ENCODE peak calls at places on chromosomes 3 and 15, in ten cellular contexts. Q, M, F, E, U, C, Z, Y, O and H are unnamed samples.

GRCh38 chr3:111904376-111905241 is 45.5 kb downstream of the PHLDB2 start:
- DNase-seq in Q (peak), M (no peak), F (no peak), E (no peak), U (peak), C (peak), Z (no peak), Y (no peak), O (no peak), H (no peak)

GRCh38 chr3:113747719-113748046 is 848 bp downstream of the ATP6V1A start:
- DNase-seq in Q (no peak), M (no peak), F (no peak), E (peak), U (no peak), C (peak), Z (no peak), Y (no peak), O (no peak), H (no peak)

GRCh38 chr15:70245932-70246622 is 148.4 kb upstream of the TLE3 start:
- DNase-seq in Q (peak), M (no peak), F (no peak), E (peak), U (peak), C (peak), Z (peak), Y (no peak), O (no peak), H (no peak)

GRCh38 chr3:39528844-39529243 is 61.4 kb downstream of the MOBP start:
- DNase-seq in Q (no peak), M (no peak), F (no peak), E (no peak), U (no peak), C (no peak), Z (no peak), Y (no peak), O (no peak), H (no peak)

GRCh38 chr3:120438971-120439370 is 11.8 kb downstream of the FSTL1 start:
- DNase-seq in Q (peak), M (no peak), F (no peak), E (no peak), U (peak), C (peak), Z (no peak), Y (no peak), O (no peak), H (peak)

GRCh38 chr3:143716731-143717130 is 131.5 kb downstream of the SLC9A9 start:
- DNase-seq in Q (no peak), M (no peak), F (no peak), E (no peak), U (no peak), C (peak), Z (no peak), Y (no peak), O (no peak), H (no peak)

GRCh38 chr3:112395166-112395894 is 62.4 kb downstream of the CD200 start:
- DNase-seq in Q (no peak), M (no peak), F (no peak), E (no peak), U (no peak), C (no peak), Z (no peak), Y (no peak), O (no peak), H (no peak)

GRCh38 chr3:61634678-61635077 is 73.3 kb downstream of the PTPRG start:
- DNase-seq in Q (peak), M (no peak), F (no peak), E (no peak), U (peak), C (no peak), Z (no peak), Y (no peak), O (no peak), H (no peak)

GRCh38 chr15:65829150-65829764 is 37.2 kb upstream of the DENND4A start:
- DNase-seq in Q (peak), M (no peak), F (no peak), E (peak), U (peak), C (peak), Z (no peak), Y (no peak), O (no peak), H (peak)

GRCh38 chr15:98268163-98268562 is 307.7 kb downstream of the ARRDC4 start:
- DNase-seq in Q (no peak), M (no peak), F (no peak), E (no peak), U (no peak), C (no peak), Z (no peak), Y (no peak), O (no peak), H (no peak)

GRCh38 chr15:98277602-98278001 is 317.1 kb downstream of the ARRDC4 start:
- DNase-seq in Q (no peak), M (no peak), F (no peak), E (no peak), U (no peak), C (no peak), Z (no peak), Y (no peak), O (no peak), H (no peak)

GRCh38 chr15:98276018-98276417 is 315.5 kb downstream of the ARRDC4 start:
- DNase-seq in Q (no peak), M (no peak), F (no peak), E (no peak), U (no peak), C (no peak), Z (no peak), Y (no peak), O (no peak), H (no peak)

DNA sequence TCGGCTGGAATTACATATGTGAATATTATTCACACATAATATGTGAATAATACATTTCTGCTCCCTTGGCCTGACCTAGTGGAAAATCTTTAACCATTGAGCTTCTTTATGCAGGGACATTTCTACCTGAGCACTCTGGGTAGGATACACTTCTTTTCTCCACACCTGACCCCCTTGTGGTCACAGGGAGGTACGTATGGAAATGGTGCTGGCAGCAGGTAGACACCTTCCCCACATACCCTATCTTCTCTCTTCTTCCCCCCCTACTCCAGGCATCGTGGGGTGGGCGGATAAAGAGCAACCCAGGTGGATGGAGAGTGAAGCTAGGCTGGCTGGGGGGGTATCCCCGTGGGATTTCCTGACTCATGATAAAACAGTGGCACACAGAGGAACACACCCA is 312.1 kb downstream of the ARRDC4 start:
- DNase-seq in Q (no peak), M (no peak), F (no peak), E (no peak), U (no peak), C (no peak), Z (no peak), Y (no peak), O (no peak), H (no peak)
- TF ChIP-seq CTCF in Q (no peak), M (no peak), F (peak), E (no peak), U (no peak), C (no peak), Z (no peak), Y (no peak), O (no peak), H (no peak)

DNA sequence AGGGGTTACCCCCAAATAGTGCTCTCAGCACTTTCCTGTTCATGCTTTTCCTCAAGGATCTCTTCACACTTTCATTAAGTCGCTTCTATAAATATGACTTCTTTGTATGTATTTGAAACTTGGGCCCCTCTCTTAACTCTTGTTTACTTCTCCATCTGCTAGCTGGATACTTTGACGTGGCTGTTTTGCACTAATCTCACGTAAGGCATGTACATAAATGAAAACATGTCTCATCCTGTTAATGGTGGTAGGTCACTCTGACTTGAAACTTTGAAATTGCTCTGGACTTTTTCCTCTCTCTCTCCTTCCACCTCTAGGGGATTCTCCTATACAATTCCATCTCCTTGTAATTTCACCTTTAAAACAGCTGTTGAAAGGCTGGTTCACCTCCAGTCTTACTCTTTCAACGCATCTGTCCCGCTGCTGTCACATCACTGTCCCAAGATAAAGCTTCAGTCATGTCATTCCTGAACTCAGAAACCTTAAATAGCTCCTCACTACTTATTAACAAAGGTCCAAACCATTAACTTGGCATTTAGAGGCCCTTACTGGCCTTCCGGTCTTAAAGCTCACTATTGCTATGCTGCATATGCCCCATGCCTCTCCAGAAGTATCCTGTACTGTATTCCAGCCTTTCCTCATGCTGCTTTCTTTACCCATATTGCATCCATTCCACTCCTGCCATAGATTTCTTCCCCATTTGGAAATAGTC is 1.2 kb downstream of the BLOC1S6 start:
- DNase-seq in Q (peak), M (no peak), F (no peak), E (peak), U (peak), C (peak), Z (no peak), Y (no peak), O (no peak), H (no peak)
- TF ChIP-seq CTCF in Q (no peak), M (no peak), F (no peak), E (no peak), U (no peak), C (no peak), Z (no peak), Y (no peak), O (no peak), H (no peak)

GRCh38 chr15:74451322-74451721 is 9.6 kb downstream of the UBL7 start:
- DNase-seq in Q (no peak), M (no peak), F (no peak), E (no peak), U (no peak), C (no peak), Z (no peak), Y (no peak), O (no peak), H (no peak)

GRCh38 chr15:74445816-74446763 is 12.3 kb upstream of the SEMA7A start:
- DNase-seq in Q (no peak), M (no peak), F (no peak), E (no peak), U (no peak), C (no peak), Z (no peak), Y (no peak), O (no peak), H (no peak)

GRCh38 chr15:74449643-74450205 is 11.2 kb downstream of the UBL7 start:
- DNase-seq in Q (no peak), M (no peak), F (no peak), E (no peak), U (no peak), C (no peak), Z (no peak), Y (no peak), O (no peak), H (no peak)

GRCh38 chr15:74451861-74452835 is 8.8 kb downstream of the UBL7 start:
- DNase-seq in Q (no peak), M (no peak), F (no peak), E (no peak), U (no peak), C (peak), Z (no peak), Y (peak), O (no peak), H (no peak)

GRCh38 chr15:74449066-74449465 is 11.9 kb downstream of the UBL7 start:
- DNase-seq in Q (no peak), M (no peak), F (no peak), E (no peak), U (no peak), C (no peak), Z (no peak), Y (no peak), O (no peak), H (no peak)
- TF ChIP-seq CTCF in Q (no peak), M (no peak), F (no peak), E (no peak), U (no peak), C (no peak), Z (no peak), Y (no peak), O (no peak), H (no peak)

DNA sequence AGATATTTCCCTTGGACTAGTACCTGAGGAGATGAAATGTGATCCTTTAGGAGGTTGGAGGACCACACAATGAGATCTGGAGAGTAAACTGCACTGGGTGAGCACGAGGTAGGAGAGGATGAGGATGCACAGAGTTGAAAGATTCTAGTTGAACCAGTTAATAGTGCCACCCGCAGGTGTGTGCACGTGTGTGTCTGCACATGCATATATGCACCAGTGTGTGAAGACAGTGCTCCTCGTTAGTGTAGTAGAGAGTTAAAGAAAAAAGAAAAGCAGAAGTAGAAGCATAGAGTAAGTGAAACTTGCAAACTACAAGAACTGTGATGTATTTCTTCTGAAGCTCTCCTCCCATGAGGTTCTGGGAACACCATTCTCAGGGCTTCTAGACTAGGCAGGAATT is 8.4 kb downstream of the MED12L start:
- DNase-seq in Q (no peak), M (no peak), F (no peak), E (no peak), U (no peak), C (no peak), Z (no peak), Y (no peak), O (no peak), H (no peak)
- TF ChIP-seq CTCF in Q (no peak), M (no peak), F (no peak), E (no peak), U (no peak), C (no peak), Z (no peak), Y (no peak), O (no peak), H (no peak)

GRCh38 chr3:71512000-71512399 is 71.5 kb downstream of the FOXP1 start:
- DNase-seq in Q (no peak), M (no peak), F (no peak), E (peak), U (no peak), C (no peak), Z (peak), Y (no peak), O (peak), H (no peak)

GRCh38 chr3:71509024-71509423 is 74.5 kb downstream of the FOXP1 start:
- DNase-seq in Q (no peak), M (no peak), F (no peak), E (no peak), U (no peak), C (no peak), Z (no peak), Y (no peak), O (no peak), H (no peak)

GRCh38 chr3:71511037-71511436 is 72.5 kb downstream of the FOXP1 start:
- DNase-seq in Q (peak), M (no peak), F (no peak), E (no peak), U (peak), C (peak), Z (no peak), Y (no peak), O (no peak), H (no peak)

GRCh38 chr3:71511446-71511845 is 72.1 kb downstream of the FOXP1 start:
- DNase-seq in Q (no peak), M (no peak), F (no peak), E (no peak), U (no peak), C (no peak), Z (no peak), Y (no peak), O (no peak), H (no peak)

GRCh38 chr3:71510485-71510884 is 73.0 kb downstream of the FOXP1 start:
- DNase-seq in Q (peak), M (no peak), F (no peak), E (no peak), U (peak), C (peak), Z (no peak), Y (no peak), O (no peak), H (no peak)
- TF ChIP-seq CTCF in Q (peak), M (no peak), F (no peak), E (no peak), U (peak), C (peak), Z (no peak), Y (no peak), O (no peak), H (peak)